ENCODE peak calls at places on chromosomes 13 and 19, in seven cellular contexts. T, P, D, Y, R, G and F are unnamed samples.

GRCh38 chr13:40786568-40786996 is 2.8 kb upstream of the SLC25A15 start:
- DNase-seq in T (peak; percentile 44), P (no peak), D (peak; percentile 90), Y (no peak), R (no peak), G (no peak), F (no peak)

GRCh38 chr13:112726018-112726767 is 36.4 kb downstream of the ATP11A start:
- DNase-seq in T (no peak), P (no peak), D (no peak), Y (no peak), R (no peak), G (no peak), F (no peak)

GRCh38 chr13:66933994-66934393 is 296.1 kb downstream of the PCDH9 start:
- DNase-seq in T (peak; percentile 57), P (no peak), D (no peak), Y (peak; percentile 12), R (no peak), G (no peak), F (no peak)

GRCh38 chr13:56886398-56886797 is 254.3 kb upstream of the PRR20A start:
- DNase-seq in T (no peak), P (no peak), D (no peak), Y (no peak), R (no peak), G (no peak), F (no peak)

GRCh38 chr19:46861691-46862503 is 1.1 kb downstream of the ARHGAP35 start:
- DNase-seq in T (peak; percentile 49), P (no peak), D (no peak), Y (no peak), R (no peak), G (no peak), F (peak; percentile 44)

GRCh38 chr13:37618554-37618953 is 20.0 kb upstream of the POSTN start:
- DNase-seq in T (no peak), P (no peak), D (no peak), Y (no peak), R (no peak), G (no peak), F (no peak)

GRCh38 chr19:892243-892996 is 567 bp downstream of the MED16 start:
- DNase-seq in T (no peak), P (no peak), D (no peak), Y (no peak), R (peak; percentile 82), G (no peak), F (no peak)

GRCh38 chr19:48963371-48964204 is 1.5 kb upstream of the FTL start:
- DNase-seq in T (peak; percentile 94), P (peak; percentile 80), D (peak; percentile 98), Y (no peak), R (no peak), G (no peak), F (no peak)

GRCh38 chr19:13275016-13275722 is 125.0 kb downstream of the IER2 start:
- DNase-seq in T (no peak), P (no peak), D (no peak), Y (no peak), R (no peak), G (no peak), F (no peak)

GRCh38 chr19:46350029-46350757 is 3.3 kb downstream of the PPP5C start:
- DNase-seq in T (peak; percentile 23), P (no peak), D (no peak), Y (no peak), R (no peak), G (no peak), F (no peak)

GRCh38 chr13:35475131-35475959 is 1.1 kb downstream of the MAB21L1 start:
- DNase-seq in T (no peak), P (no peak), D (no peak), Y (no peak), R (peak; percentile 32), G (no peak), F (no peak)

GRCh38 chr19:47492137-47492533 is 8.1 kb upstream of the KPTN start:
- DNase-seq in T (no peak), P (no peak), D (no peak), Y (no peak), R (no peak), G (no peak), F (no peak)

GRCh38 chr13:95207769-95208366 is 93.4 kb downstream of the ABCC4 start:
- DNase-seq in T (peak; percentile 75), P (no peak), D (no peak), Y (no peak), R (peak; percentile 79), G (no peak), F (no peak)

GRCh38 chr13:31264146-31264545 is 64.4 kb downstream of the B3GLCT start:
- DNase-seq in T (no peak), P (no peak), D (no peak), Y (no peak), R (no peak), G (no peak), F (no peak)

GRCh38 chr19:2315818-2316353 is 7.9 kb upstream of the LINGO3 start:
- DNase-seq in T (peak; percentile 69), P (no peak), D (peak; percentile 55), Y (no peak), R (peak; percentile 95), G (no peak), F (peak; percentile 60)

GRCh38 chr19:58364127-58364526 is 1.6 kb upstream of the ZNF497 start:
- DNase-seq in T (no peak), P (no peak), D (no peak), Y (no peak), R (no peak), G (no peak), F (no peak)

GRCh38 chr13:101465877-101466276 is 13.4 kb downstream of the ITGBL1 start:
- DNase-seq in T (no peak), P (no peak), D (no peak), Y (no peak), R (no peak), G (no peak), F (no peak)

GRCh38 chr19:17455711-17456123 is 5.0 kb downstream of the NXNL1 start:
- DNase-seq in T (no peak), P (no peak), D (no peak), Y (no peak), R (peak; percentile 65), G (no peak), F (no peak)

GRCh38 chr19:2549701-2550191 is 73.8 kb downstream of the GADD45B start:
- DNase-seq in T (no peak), P (no peak), D (no peak), Y (no peak), R (no peak), G (no peak), F (peak; percentile 48)

GRCh38 chr19:1016647-1017114 is 4.2 kb downstream of the TMEM259 start:
- DNase-seq in T (no peak), P (no peak), D (no peak), Y (no peak), R (no peak), G (no peak), F (no peak)

GRCh38 chr13:98858206-98858605 is 105.7 kb upstream of the SLC15A1 start:
- DNase-seq in T (no peak), P (no peak), D (no peak), Y (no peak), R (no peak), G (no peak), F (no peak)

GRCh38 chr13:40996433-40997095 is 22.6 kb downstream of the ELF1 start:
- DNase-seq in T (no peak), P (no peak), D (no peak), Y (no peak), R (no peak), G (no peak), F (no peak)

GRCh38 chr19:10566658-10567410 is 1.0 kb upstream of the KRI1 start:
- DNase-seq in T (peak; percentile 63), P (no peak), D (no peak), Y (no peak), R (no peak), G (peak; percentile 82), F (no peak)

GRCh38 chr13:77878186-77878585 is 40.4 kb downstream of the EDNRB start:
- DNase-seq in T (no peak), P (no peak), D (no peak), Y (no peak), R (no peak), G (no peak), F (no peak)

GRCh38 chr13:77876176-77876575 is 42.5 kb downstream of the EDNRB start:
- DNase-seq in T (no peak), P (no peak), D (no peak), Y (no peak), R (no peak), G (no peak), F (no peak)

GRCh38 chr13:77872995-77873394 is 45.6 kb downstream of the EDNRB start:
- DNase-seq in T (no peak), P (no peak), D (no peak), Y (no peak), R (no peak), G (no peak), F (no peak)

GRCh38 chr13:77871596-77871995 is 47.0 kb downstream of the EDNRB start:
- DNase-seq in T (no peak), P (no peak), D (no peak), Y (no peak), R (no peak), G (no peak), F (no peak)

GRCh38 chr13:77874406-77874805 is 44.2 kb downstream of the EDNRB start:
- DNase-seq in T (no peak), P (no peak), D (no peak), Y (no peak), R (no peak), G (no peak), F (no peak)
- TF ChIP-seq JUND in T (no peak), P (no peak), D (no peak), Y (no peak), R (no peak), G (no peak), F (no peak)

GRCh38 chr19:19542507-19542906 is 4.4 kb downstream of the CILP2 start:
- DNase-seq in T (no peak), P (no peak), D (no peak), Y (no peak), R (no peak), G (no peak), F (no peak)
- TF ChIP-seq JUND in T (no peak), P (no peak), D (no peak), Y (no peak), R (no peak), G (no peak), F (no peak)

GRCh38 chr19:35959040-35959967 is 23.1 kb downstream of the LRFN3 start:
- DNase-seq in T (peak; percentile 41), P (no peak), D (no peak), Y (no peak), R (peak; percentile 63), G (no peak), F (no peak)
- TF ChIP-seq JUND in T (no peak), P (no peak), D (no peak), Y (no peak), R (no peak), G (no peak), F (no peak)

DNA sequence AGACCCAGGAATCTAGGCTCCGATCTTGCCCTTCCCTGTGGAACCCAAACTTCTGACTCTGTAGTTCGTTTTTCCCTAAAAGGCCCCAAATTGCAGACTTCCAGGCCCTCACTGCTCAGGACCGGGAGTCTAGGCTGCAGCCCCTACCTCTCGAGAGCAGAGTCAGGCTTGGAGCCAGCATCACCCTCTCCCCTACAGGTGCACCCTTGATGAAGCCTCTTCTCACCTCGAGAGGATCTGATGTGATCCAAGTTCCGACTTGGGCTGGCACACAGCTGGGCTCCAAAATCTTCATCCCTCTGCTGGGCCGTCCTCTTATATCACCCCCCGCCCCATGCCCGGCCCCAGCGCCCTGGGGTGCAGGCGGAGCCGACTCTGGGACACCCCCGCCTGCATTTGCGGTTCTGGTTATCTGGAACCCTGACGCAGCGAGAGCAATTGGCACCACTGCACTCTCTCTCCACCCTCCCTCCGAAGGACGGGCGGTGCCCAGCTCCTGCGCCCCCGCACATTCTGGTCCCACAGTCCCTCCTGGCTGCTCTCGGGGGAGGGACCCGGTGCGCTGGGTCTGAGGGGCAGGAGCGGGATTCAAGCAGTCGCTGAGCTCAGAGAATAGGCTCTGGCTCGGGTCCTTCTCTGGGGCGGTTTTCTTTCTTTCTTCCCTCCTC is at the start of gene KLK7:
- DNase-seq in T (no peak), P (no peak), D (no peak), Y (no peak), R (no peak), G (no peak), F (no peak)
- TF ChIP-seq JUND in T (no peak), P (no peak), D (no peak), Y (no peak), R (no peak), G (no peak), F (no peak)